ENCODE peak calls at places on chromosomes 2 and 18, in seven cellular contexts. K is CD8-positive, alpha-beta memory T cell; H is kidney; F is neural progenitor cell; Z is psoas muscle; G is lower lobe of right lung; C is SJSA1. I is an unnamed sample.

GRCh38 chr2:197838036-197838435 is 33.6 kb downstream of the PLCL1 start:
- DNase-seq in K (no peak), H (no peak), F (no peak), Z (no peak), G (no peak), C (no peak), I (no peak)

GRCh38 chr2:230758566-230759480 is 46.2 kb downstream of the CAB39 start:
- DNase-seq in K (no peak), H (no peak), F (no peak), Z (no peak), G (no peak), C (no peak), I (no peak)

GRCh38 chr2:61758991-61759390 is 94.9 kb downstream of the FAM161A start:
- DNase-seq in K (no peak), H (no peak), F (no peak), Z (no peak), G (no peak), C (no peak), I (no peak)

GRCh38 chr18:25123438-25124225 is 228.3 kb downstream of the ZNF521 start:
- DNase-seq in K (no peak), H (no peak), F (no peak), Z (no peak), G (no peak), C (no peak), I (no peak)

GRCh38 chr2:12045864-12046291 is 299.4 kb downstream of the LPIN1 start:
- DNase-seq in K (no peak), H (no peak), F (no peak), Z (no peak), G (no peak), C (no peak), I (no peak)

GRCh38 chr2:169656164-169656563 is 38.0 kb downstream of the CFAP210 start:
- DNase-seq in K (no peak), H (no peak), F (no peak), Z (no peak), G (no peak), C (no peak), I (no peak)

GRCh38 chr18:36974686-36975085 is 145.8 kb downstream of the KIAA1328 start:
- DNase-seq in K (no peak), H (no peak), F (no peak), Z (no peak), G (no peak), C (no peak), I (no peak)

GRCh38 chr2:133940134-133940533 is 313.7 kb upstream of the MGAT5 start:
- DNase-seq in K (no peak), H (no peak), F (no peak), Z (no peak), G (no peak), C (no peak), I (no peak)

GRCh38 chr2:3587021-3587420 is 7.9 kb upstream of the COLEC11 start:
- DNase-seq in K (no peak), H (no peak), F (no peak), Z (no peak), G (no peak), C (no peak), I (no peak)

GRCh38 chr2:3587432-3587831 is 7.5 kb upstream of the COLEC11 start:
- DNase-seq in K (no peak), H (no peak), F (no peak), Z (no peak), G (no peak), C (no peak), I (no peak)

GRCh38 chr2:3585239-3586109 is 9.4 kb upstream of the COLEC11 start:
- DNase-seq in K (no peak), H (peak; percentile 89), F (no peak), Z (peak; percentile 50), G (no peak), C (no peak), I (no peak)

GRCh38 chr2:3584608-3585007 is 9.5 kb downstream of the RPS7 start:
- DNase-seq in K (no peak), H (no peak), F (no peak), Z (no peak), G (no peak), C (no peak), I (no peak)

DNA sequence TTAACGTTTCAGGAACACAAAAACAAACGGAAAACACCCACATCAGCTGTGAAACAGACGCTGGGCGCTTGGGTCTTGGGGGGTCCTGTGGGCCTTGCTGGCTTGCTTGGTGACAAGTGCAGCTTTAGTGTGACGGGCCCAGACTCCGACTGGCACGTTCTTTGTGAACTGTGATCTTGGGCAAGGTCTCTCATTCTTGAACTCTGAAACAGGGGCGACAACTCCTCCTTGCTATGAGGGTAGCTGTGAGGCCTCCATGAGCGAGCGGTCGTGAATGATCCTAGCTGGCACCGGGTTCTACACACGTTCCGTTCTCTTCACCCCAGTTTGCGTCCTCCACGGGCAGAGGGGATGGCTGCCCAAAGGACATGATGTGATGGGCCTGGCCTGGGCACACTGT is 8.7 kb upstream of the COLEC11 start:
- DNase-seq in K (no peak), H (no peak), F (no peak), Z (no peak), G (no peak), C (no peak), I (no peak)
- H3K27ac ChIP-seq in K (no peak overlapping the region), H (peak overlapping the region; percentile 65), F (no peak overlapping the region), Z (peak overlapping the region; percentile 64), G (peak overlapping the region; percentile 80), C (no peak overlapping the region), I (no peak overlapping the region)

DNA sequence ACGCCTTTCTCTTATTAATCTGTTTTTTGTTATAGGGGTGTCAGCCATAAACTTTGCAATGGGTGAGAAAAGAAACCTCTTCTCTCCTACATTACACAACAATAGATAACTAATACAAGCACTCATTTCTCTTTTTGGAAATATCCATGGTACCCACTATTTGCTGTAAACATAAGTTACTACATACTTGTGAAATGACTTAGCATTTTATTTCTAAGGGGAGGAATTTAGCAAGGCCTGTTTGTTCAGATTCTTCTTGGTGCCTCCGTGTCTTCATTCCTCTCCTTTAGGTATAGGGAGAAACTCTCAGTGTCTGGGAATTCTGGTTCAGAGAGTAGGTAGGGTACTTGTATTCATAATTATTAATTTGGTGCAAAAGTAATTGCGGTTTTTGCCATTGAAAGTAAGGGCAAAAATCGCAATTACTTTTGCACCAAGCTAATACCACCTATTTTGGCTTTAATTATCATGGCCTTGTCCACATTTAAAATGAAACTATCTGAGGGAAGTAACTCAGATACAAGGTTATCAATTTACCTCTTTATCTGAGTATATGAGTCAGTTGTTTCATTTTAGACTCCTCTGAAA is 134.8 kb downstream of the MREG start:
- DNase-seq in K (no peak), H (no peak), F (no peak), Z (no peak), G (no peak), C (no peak), I (no peak)
- H3K27ac ChIP-seq in K (no peak overlapping the region), H (no peak overlapping the region), F (no peak overlapping the region), Z (no peak overlapping the region), G (no peak overlapping the region), C (no peak overlapping the region), I (no peak overlapping the region)

DNA sequence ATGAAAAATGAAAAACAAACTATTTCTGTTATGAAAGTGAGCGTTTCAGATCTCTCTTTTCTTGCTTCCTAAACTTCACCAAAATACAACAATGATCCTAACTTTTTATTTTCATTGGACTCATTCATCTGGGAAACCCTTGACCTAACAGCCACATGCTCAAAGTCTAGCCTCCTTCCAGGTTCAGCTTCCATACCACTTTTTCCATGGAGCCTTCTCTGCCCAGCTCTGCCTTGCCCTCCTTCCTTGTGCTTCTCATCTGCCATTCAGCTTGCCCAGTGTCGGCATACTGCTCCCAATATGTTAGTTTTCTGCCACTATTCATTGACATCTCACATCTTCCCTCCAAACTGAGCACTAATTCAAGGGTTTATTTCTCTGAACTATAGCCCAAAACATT is 214.7 kb downstream of the RAD51AP2 start:
- DNase-seq in K (no peak), H (no peak), F (no peak), Z (no peak), G (no peak), C (no peak), I (peak; percentile 27)
- H3K27ac ChIP-seq in K (no peak overlapping the region), H (no peak overlapping the region), F (no peak overlapping the region), Z (no peak overlapping the region), G (no peak overlapping the region), C (peak overlapping the region; percentile 53), I (no peak overlapping the region)

GRCh38 chr2:74181739-74182138 is 3.1 kb upstream of the MOB1A start:
- DNase-seq in K (no peak), H (no peak), F (no peak), Z (no peak), G (peak; percentile 65), C (no peak), I (peak; percentile 24)
- H3K27ac ChIP-seq in K (no peak overlapping the region), H (no peak overlapping the region), F (no peak overlapping the region), Z (no peak overlapping the region), G (peak overlapping the region; percentile 60), C (no peak overlapping the region), I (no peak overlapping the region)

GRCh38 chr2:234333168-234334130 is 163.4 kb downstream of the ARL4C start:
- DNase-seq in K (no peak), H (no peak), F (no peak), Z (no peak), G (no peak), C (no peak), I (no peak)
- H3K27ac ChIP-seq in K (no peak overlapping the region), H (no peak overlapping the region), F (no peak overlapping the region), Z (no peak overlapping the region), G (no peak overlapping the region), C (no peak overlapping the region), I (no peak overlapping the region)

I was measured in SJCRH30.